ENCODE peak calls at places on chromosomes 6 and 20, in seven cellular contexts. O is pancreas, X is MM.1S, K is cardiac muscle cell, C is hepatocyte, G is neural crest cell, B is astrocyte. L is an unnamed sample.

GRCh38 chr6:169292340-169293124 is 38.9 kb upstream of the THBS2 start:
- DNase-seq in C (peak; percentile 81), K (peak; percentile 87), B (peak; percentile 91), O (no peak), X (no peak), G (no peak), L (no peak)

GRCh38 chr20:10469599-10469998 is 34.5 kb downstream of the SLX4IP start:
- DNase-seq in G (peak; percentile 16), K (peak; percentile 93), X (peak; percentile 51), C (peak; percentile 84), B (peak; percentile 69), O (no peak), L (peak; percentile 14)

GRCh38 chr6:21079468-21080048 is 514.0 kb upstream of the SOX4 start:
- DNase-seq in B (peak; percentile 75), X (no peak), O (no peak), G (no peak), C (peak; percentile 28), K (peak; percentile 44), L (no peak)

GRCh38 chr20:33301192-33301930 is 18.3 kb downstream of the BPIFB1 start:
- DNase-seq in B (peak; percentile 20), O (no peak), X (no peak), G (no peak), C (no peak), K (peak; percentile 24), L (no peak)

GRCh38 chr6:12353731-12354130 is 63.6 kb downstream of the EDN1 start:
- DNase-seq in C (no peak), B (no peak), K (peak; percentile 55), G (no peak), O (no peak), X (no peak), L (no peak)

GRCh38 chr6:64483956-64484499 is 848.4 kb downstream of the PHF3 start:
- DNase-seq in O (no peak), X (no peak), C (no peak), K (no peak), B (no peak), G (no peak), L (no peak)

GRCh38 chr6:7993399-7993798 is 70.8 kb downstream of the BLOC1S5 start:
- DNase-seq in G (no peak), O (no peak), C (no peak), K (no peak), X (no peak), B (no peak), L (no peak)

GRCh38 chr6:41503841-41504525 is 42.2 kb upstream of the FOXP4 start:
- DNase-seq in B (peak; percentile 77), X (no peak), G (no peak), O (peak; percentile 73), C (peak; percentile 68), K (peak; percentile 80), L (peak; percentile 50)

GRCh38 chr6:133568970-133569889 is 319.7 kb upstream of the TCF21 start:
- DNase-seq in B (peak; percentile 75), C (peak; percentile 77), G (no peak), X (peak; percentile 63), O (no peak), K (peak; percentile 80), L (peak; percentile 21)

GRCh38 chr6:138105880-138106664 is 1.1 kb downstream of the PERP start:
- DNase-seq in O (no peak), X (peak; percentile 33), G (no peak), K (no peak), C (peak; percentile 37), B (peak; percentile 6), L (no peak)

GRCh38 chr6:54020311-54020710 is 90.9 kb upstream of the MLIP start:
- DNase-seq in X (no peak), B (no peak), K (no peak), G (no peak), O (no peak), C (no peak), L (no peak)

GRCh38 chr6:47292027-47292426 is 17.7 kb downstream of the TNFRSF21 start:
- DNase-seq in O (no peak), B (no peak), C (no peak), K (no peak), X (no peak), G (no peak), L (no peak)

GRCh38 chr6:129929433-129929832 is 68.3 kb upstream of the TMEM244 start:
- DNase-seq in G (no peak), X (no peak), K (peak; percentile 78), C (peak; percentile 10), O (no peak), B (peak; percentile 88), L (no peak)

GRCh38 chr6:38146658-38147027 is 327.1 kb downstream of the ZFAND3 start:
- DNase-seq in O (no peak), G (no peak), B (no peak), K (no peak), C (no peak), X (no peak), L (no peak)

GRCh38 chr20:41047279-41047974 is 18.8 kb downstream of the TOP1 start:
- DNase-seq in C (no peak), O (no peak), X (peak; percentile 52), K (no peak), G (no peak), B (no peak), L (no peak)

GRCh38 chr6:15090145-15090579 is 155.7 kb upstream of the JARID2 start:
- DNase-seq in C (peak; percentile 18), O (no peak), K (no peak), G (no peak), B (no peak), X (no peak), L (peak; percentile 25)

GRCh38 chr6:14022673-14023072 is 94.9 kb upstream of the CD83 start:
- DNase-seq in K (no peak), X (no peak), O (no peak), B (no peak), G (no peak), C (no peak), L (no peak)

GRCh38 chr6:14228571-14228970 is 111.0 kb downstream of the CD83 start:
- DNase-seq in G (no peak), X (no peak), K (peak; percentile 27), O (no peak), B (peak; percentile 47), C (no peak), L (no peak)

GRCh38 chr6:151242420-151242841 is 2.7 kb downstream of the AKAP12 start:
- DNase-seq in K (peak; percentile 12), G (no peak), X (no peak), B (peak; percentile 57), C (no peak), O (no peak), L (peak; percentile 26)

GRCh38 chr6:151240036-151240685 is 394 bp downstream of the AKAP12 start:
- DNase-seq in O (peak; percentile 68), B (peak; percentile 69), X (no peak), C (peak; percentile 83), K (peak; percentile 82), G (peak; percentile 67), L (peak; percentile 84)

GRCh38 chr6:151239603-151240035 is at the start of gene AKAP12:
- DNase-seq in G (no peak), C (peak; percentile 33), X (no peak), O (no peak), K (peak; percentile 71), B (peak; percentile 69), L (no peak)

GRCh38 chr6:151241853-151242252 is 2.1 kb downstream of the AKAP12 start:
- DNase-seq in C (no peak), K (peak; percentile 6), B (no peak), X (no peak), G (no peak), O (no peak), L (no peak)

GRCh38 chr6:151240861-151241642 is 1.3 kb downstream of the AKAP12 start:
- DNase-seq in B (peak; percentile 85), X (no peak), O (peak; percentile 71), G (peak; percentile 47), K (peak; percentile 87), C (peak; percentile 64), L (peak; percentile 65)
- TF ChIP-seq CTCF in B (no peak), X (no peak), O (no peak), G (no peak), K (no peak), C (no peak), L (no peak)

GRCh38 chr6:50145125-50145524 is 95.4 kb upstream of the DEFB112 start:
- DNase-seq in X (no peak), G (no peak), B (no peak), O (no peak), K (no peak), C (no peak), L (no peak)
- TF ChIP-seq CTCF in X (peak; percentile 54), G (peak; percentile 76), B (peak; percentile 26), O (peak; percentile 18), K (peak; percentile 32), C (peak; percentile 53), L (peak; percentile 62)

GRCh38 chr20:19692685-19693119 is 65.4 kb upstream of the RIN2 start:
- DNase-seq in O (peak; percentile 89), C (peak; percentile 66), B (peak; percentile 25), G (peak; percentile 69), X (peak; percentile 58), K (peak; percentile 55), L (peak; percentile 81)

GRCh38 chr20:19691125-19691524 is 66.9 kb upstream of the RIN2 start:
- DNase-seq in B (no peak), K (no peak), X (no peak), C (peak; percentile 32), G (no peak), O (no peak), L (no peak)

GRCh38 chr20:19692100-19692499 is 66.0 kb upstream of the RIN2 start:
- DNase-seq in K (peak; percentile 23), B (peak; percentile 59), G (no peak), O (no peak), C (no peak), X (no peak), L (no peak)

GRCh38 chr20:19688031-19688806 is 69.8 kb upstream of the RIN2 start:
- DNase-seq in O (peak; percentile 78), C (peak; percentile 83), G (peak; percentile 23), B (peak; percentile 82), K (peak; percentile 90), X (peak; percentile 37), L (peak; percentile 54)

GRCh38 chr20:19690462-19690861 is 67.6 kb upstream of the RIN2 start:
- DNase-seq in X (no peak), O (no peak), G (no peak), B (no peak), K (peak; percentile 52), C (no peak), L (no peak)
- TF ChIP-seq CTCF in X (no peak), O (no peak), G (no peak), B (no peak), K (no peak), C (no peak), L (no peak)

GRCh38 chr6:56890683-56891429 is 64.1 kb upstream of the BEND6 start:
- DNase-seq in X (peak; percentile 56), O (no peak), B (peak; percentile 91), C (peak; percentile 30), G (no peak), K (peak; percentile 88), L (no peak)

GRCh38 chr6:56889492-56889891 is 65.4 kb upstream of the BEND6 start:
- DNase-seq in O (no peak), G (no peak), B (no peak), K (no peak), X (no peak), C (no peak), L (no peak)

GRCh38 chr6:56888687-56889086 is 66.2 kb upstream of the BEND6 start:
- DNase-seq in C (no peak), K (no peak), X (no peak), O (no peak), G (no peak), B (no peak), L (no peak)

GRCh38 chr6:56890066-56890465 is 64.8 kb upstream of the BEND6 start:
- DNase-seq in G (no peak), K (no peak), O (no peak), X (no peak), B (no peak), C (no peak), L (no peak)

GRCh38 chr6:56891754-56892153 is 63.2 kb upstream of the BEND6 start:
- DNase-seq in O (no peak), X (no peak), B (no peak), G (no peak), K (no peak), C (no peak), L (no peak)
- TF ChIP-seq CTCF in O (no peak), X (no peak), B (no peak), G (no peak), K (no peak), C (no peak), L (no peak)